ENCODE peak calls at places on chromosomes 4 and X, in eight cellular contexts. Z is NCI-H2081 treated with DMSO at 0.1 percent for 48 hours; H is CD8-positive, alpha-beta memory T cell; D is PC-3; J is NCI-H2029; G is left ventricle myocardium inferior; K is right cardiac atrium; F is thoracic aorta. E is an unnamed sample.

GRCh38 chr4:115154826-115155225 is 41.4 kb upstream of the NDST4 start:
- DNase-seq in Z (no peak), H (no peak), D (peak), J (no peak), G (no peak), K (no peak), F (no peak), E (peak)

GRCh38 chr4:7195546-7196282 is 3.4 kb downstream of the SORCS2 start:
- DNase-seq in Z (no peak), H (no peak), D (no peak), J (no peak), G (no peak), K (no peak), F (no peak), E (no peak)

GRCh38 chr4:176156656-176157055 is 38.7 kb downstream of the SPATA4 start:
- DNase-seq in Z (no peak), H (no peak), D (peak), J (no peak), G (no peak), K (no peak), F (no peak), E (peak)

GRCh38 chr4:100362363-100362762 is 155.5 kb downstream of the EMCN start:
- DNase-seq in Z (no peak), H (no peak), D (peak), J (no peak), G (no peak), K (no peak), F (no peak), E (no peak)

GRCh38 chr4:181685461-181685860 is 557.7 kb upstream of the TENM3 start:
- DNase-seq in Z (no peak), H (no peak), D (no peak), J (no peak), G (no peak), K (no peak), F (no peak), E (no peak)

GRCh38 chr4:1012031-1012739 is 759 bp downstream of the FGFRL1 start:
- DNase-seq in Z (no peak), H (peak), D (peak), J (peak), G (no peak), K (no peak), F (no peak), E (no peak)

GRCh38 chr4:168765726-168766125 is 244.3 kb downstream of the CBR4 start:
- DNase-seq in Z (no peak), H (no peak), D (peak), J (no peak), G (peak), K (peak), F (peak), E (peak)

GRCh38 chr4:108834787-108835384 is 72.0 kb upstream of the ETNPPL start:
- DNase-seq in Z (no peak), H (no peak), D (peak), J (no peak), G (no peak), K (no peak), F (no peak), E (no peak)

GRCh38 chr4:41832961-41833360 is 84.4 kb upstream of the PHOX2B start:
- DNase-seq in Z (no peak), H (no peak), D (no peak), J (no peak), G (no peak), K (no peak), F (no peak), E (no peak)

GRCh38 chr4:169068423-169068822 is 58.4 kb upstream of the CBR4 start:
- DNase-seq in Z (no peak), H (no peak), D (no peak), J (no peak), G (no peak), K (no peak), F (no peak), E (no peak)

GRCh38 chr4:187321741-187322140 is 598.1 kb upstream of the FAT1 start:
- DNase-seq in Z (no peak), H (no peak), D (no peak), J (no peak), G (no peak), K (no peak), F (no peak), E (no peak)

GRCh38 chrX:46198858-46199257 is 346.4 kb downstream of the ZNF674 start:
- DNase-seq in Z (no peak), H (no peak), D (peak), J (no peak), G (no peak), K (no peak), F (no peak), E (no peak)

GRCh38 chrX:117973175-117974075 is 143.2 kb downstream of the KLHL13 start:
- DNase-seq in Z (peak), H (no peak), D (no peak), J (no peak), G (no peak), K (no peak), F (no peak), E (no peak)

GRCh38 chr4:86896596-86896995 is 4.4 kb upstream of the C4orf36 start:
- DNase-seq in Z (no peak), H (no peak), D (no peak), J (no peak), G (no peak), K (no peak), F (no peak), E (no peak)

GRCh38 chr4:14924945-14925344 is 77.3 kb upstream of the CPEB2 start:
- DNase-seq in Z (no peak), H (no peak), D (peak), J (no peak), G (no peak), K (no peak), F (no peak), E (no peak)